ENCODE peak calls at places on chromosomes 16 and 17, in ten cellular contexts. One of them, this sample, is unnamed.

GRCh38 chr17:63358956-63359355 is 87.2 kb downstream of the CYB561 start:
- DNase-seq in NCI-H69: no peak
- DNase-seq in CD8-positive, alpha-beta memory T cell: no peak
- DNase-seq in germinal center: no peak
- DNase-seq in AG08395: no peak
- DNase-seq in HuH-7.5: no peak
- DNase-seq in brain microvascular endothelial cell: no peak
- DNase-seq in left colon: no peak
- DNase-seq in anterior cingulate cortex: no peak
- DNase-seq in HuH-7: no peak
- DNase-seq in this sample: no peak

GRCh38 chr17:69066482-69066881 is 5.8 kb upstream of the ABCA9 start:
- DNase-seq in NCI-H69: no peak
- DNase-seq in CD8-positive, alpha-beta memory T cell: no peak
- DNase-seq in germinal center: no peak
- DNase-seq in AG08395: no peak
- DNase-seq in HuH-7.5: no peak
- DNase-seq in brain microvascular endothelial cell: no peak
- DNase-seq in left colon: no peak
- DNase-seq in anterior cingulate cortex: no peak
- DNase-seq in HuH-7: no peak
- DNase-seq in this sample: no peak

GRCh38 chr17:55601874-55602364 is 90.7 kb upstream of the SMIM36 start:
- DNase-seq in NCI-H69: peak
- DNase-seq in CD8-positive, alpha-beta memory T cell: no peak
- DNase-seq in germinal center: peak
- DNase-seq in AG08395: peak
- DNase-seq in HuH-7.5: peak
- DNase-seq in brain microvascular endothelial cell: peak
- DNase-seq in left colon: no peak
- DNase-seq in anterior cingulate cortex: no peak
- DNase-seq in HuH-7: no peak
- DNase-seq in this sample: peak

GRCh38 chr16:66510711-66511614 is 39.0 kb downstream of the TK2 start:
- DNase-seq in NCI-H69: peak
- DNase-seq in CD8-positive, alpha-beta memory T cell: no peak
- DNase-seq in germinal center: no peak
- DNase-seq in AG08395: no peak
- DNase-seq in HuH-7.5: no peak
- DNase-seq in brain microvascular endothelial cell: no peak
- DNase-seq in left colon: no peak
- DNase-seq in anterior cingulate cortex: peak
- DNase-seq in HuH-7: no peak
- DNase-seq in this sample: no peak

GRCh38 chr17:32285286-32285685 is 19.7 kb downstream of the RHBDL3 start:
- DNase-seq in NCI-H69: no peak
- DNase-seq in CD8-positive, alpha-beta memory T cell: no peak
- DNase-seq in germinal center: no peak
- DNase-seq in AG08395: no peak
- DNase-seq in HuH-7.5: no peak
- DNase-seq in brain microvascular endothelial cell: no peak
- DNase-seq in left colon: no peak
- DNase-seq in anterior cingulate cortex: no peak
- DNase-seq in HuH-7: no peak
- DNase-seq in this sample: no peak

GRCh38 chr16:79358188-79358587 is 242.3 kb downstream of the MAF start:
- DNase-seq in NCI-H69: no peak
- DNase-seq in CD8-positive, alpha-beta memory T cell: no peak
- DNase-seq in germinal center: no peak
- DNase-seq in AG08395: no peak
- DNase-seq in HuH-7.5: no peak
- DNase-seq in brain microvascular endothelial cell: no peak
- DNase-seq in left colon: no peak
- DNase-seq in anterior cingulate cortex: no peak
- DNase-seq in HuH-7: no peak
- DNase-seq in this sample: no peak

GRCh38 chr17:4893721-4894560 is 5.4 kb upstream of the C17orf107 start:
- DNase-seq in NCI-H69: no peak
- DNase-seq in CD8-positive, alpha-beta memory T cell: no peak
- DNase-seq in germinal center: no peak
- DNase-seq in AG08395: no peak
- DNase-seq in HuH-7.5: no peak
- DNase-seq in brain microvascular endothelial cell: no peak
- DNase-seq in left colon: no peak
- DNase-seq in anterior cingulate cortex: no peak
- DNase-seq in HuH-7: no peak
- DNase-seq in this sample: no peak

GRCh38 chr17:65109543-65109942 is 27.6 kb upstream of the RGS9 start:
- DNase-seq in NCI-H69: no peak
- DNase-seq in CD8-positive, alpha-beta memory T cell: no peak
- DNase-seq in germinal center: no peak
- DNase-seq in AG08395: no peak
- DNase-seq in HuH-7.5: no peak
- DNase-seq in brain microvascular endothelial cell: no peak
- DNase-seq in left colon: no peak
- DNase-seq in anterior cingulate cortex: no peak
- DNase-seq in HuH-7: no peak
- DNase-seq in this sample: no peak

GRCh38 chr17:76431509-76431908 is 21.4 kb downstream of the UBE2O start:
- DNase-seq in NCI-H69: no peak
- DNase-seq in CD8-positive, alpha-beta memory T cell: no peak
- DNase-seq in germinal center: no peak
- DNase-seq in AG08395: no peak
- DNase-seq in HuH-7.5: no peak
- DNase-seq in brain microvascular endothelial cell: no peak
- DNase-seq in left colon: no peak
- DNase-seq in anterior cingulate cortex: no peak
- DNase-seq in HuH-7: no peak
- DNase-seq in this sample: no peak

GRCh38 chr17:48244121-48244711 is 136.7 kb downstream of the SNX11 start:
- DNase-seq in NCI-H69: peak
- DNase-seq in CD8-positive, alpha-beta memory T cell: no peak
- DNase-seq in germinal center: no peak
- DNase-seq in AG08395: peak
- DNase-seq in HuH-7.5: no peak
- DNase-seq in brain microvascular endothelial cell: peak
- DNase-seq in left colon: no peak
- DNase-seq in anterior cingulate cortex: no peak
- DNase-seq in HuH-7: no peak
- DNase-seq in this sample: no peak

GRCh38 chr16:4415538-4416199 is 727 bp downstream of the CORO7 start:
- DNase-seq in NCI-H69: peak
- DNase-seq in CD8-positive, alpha-beta memory T cell: peak
- DNase-seq in germinal center: peak
- DNase-seq in AG08395: no peak
- DNase-seq in HuH-7.5: no peak
- DNase-seq in brain microvascular endothelial cell: no peak
- DNase-seq in left colon: peak
- DNase-seq in anterior cingulate cortex: peak
- DNase-seq in HuH-7: peak
- DNase-seq in this sample: peak

GRCh38 chr17:69608808-69609494 is 194.5 kb downstream of the MAP2K6 start:
- DNase-seq in NCI-H69: no peak
- DNase-seq in CD8-positive, alpha-beta memory T cell: no peak
- DNase-seq in germinal center: no peak
- DNase-seq in AG08395: peak
- DNase-seq in HuH-7.5: no peak
- DNase-seq in brain microvascular endothelial cell: peak
- DNase-seq in left colon: no peak
- DNase-seq in anterior cingulate cortex: peak
- DNase-seq in HuH-7: no peak
- DNase-seq in this sample: no peak

GRCh38 chr17:3695723-3696411 is at the start of gene P2RX5:
- DNase-seq in NCI-H69: peak
- DNase-seq in CD8-positive, alpha-beta memory T cell: peak
- DNase-seq in germinal center: peak
- DNase-seq in AG08395: no peak
- DNase-seq in HuH-7.5: no peak
- DNase-seq in brain microvascular endothelial cell: no peak
- DNase-seq in left colon: peak
- DNase-seq in anterior cingulate cortex: no peak
- DNase-seq in HuH-7: no peak
- DNase-seq in this sample: peak

GRCh38 chr16:19307587-19308241 is 22.2 kb downstream of the CLEC19A start:
- DNase-seq in NCI-H69: no peak
- DNase-seq in CD8-positive, alpha-beta memory T cell: no peak
- DNase-seq in germinal center: no peak
- DNase-seq in AG08395: no peak
- DNase-seq in HuH-7.5: no peak
- DNase-seq in brain microvascular endothelial cell: no peak
- DNase-seq in left colon: no peak
- DNase-seq in anterior cingulate cortex: no peak
- DNase-seq in HuH-7: peak
- DNase-seq in this sample: peak

GRCh38 chr16:4572715-4573114 is 16.6 kb downstream of the C16orf96 start:
- DNase-seq in NCI-H69: no peak
- DNase-seq in CD8-positive, alpha-beta memory T cell: no peak
- DNase-seq in germinal center: no peak
- DNase-seq in AG08395: no peak
- DNase-seq in HuH-7.5: no peak
- DNase-seq in brain microvascular endothelial cell: no peak
- DNase-seq in left colon: no peak
- DNase-seq in anterior cingulate cortex: no peak
- DNase-seq in HuH-7: no peak
- DNase-seq in this sample: no peak

GRCh38 chr17:2054740-2055493 is at the start of gene HIC1:
- DNase-seq in NCI-H69: peak
- DNase-seq in CD8-positive, alpha-beta memory T cell: peak
- DNase-seq in germinal center: peak
- DNase-seq in AG08395: peak
- DNase-seq in HuH-7.5: peak
- DNase-seq in brain microvascular endothelial cell: no peak
- DNase-seq in left colon: peak
- DNase-seq in anterior cingulate cortex: peak
- DNase-seq in HuH-7: peak
- DNase-seq in this sample: peak